ENCODE peak calls at places on chromosomes 6 and 20, in seven cellular contexts. One of them, this sample, is unnamed. For H3K4me1, the result is how much of the 10 kb centered on the place peaks cover.

GRCh38 chr6:110041149-110041548 is 63.0 kb downstream of the GPR6 start:
- DNase-seq in H1: no peak
- DNase-seq in GM12878: no peak
- DNase-seq in HepG2: no peak
- DNase-seq in SK-N-SH: no peak
- DNase-seq in HCT116: no peak
- DNase-seq in K562: no peak
- DNase-seq in this sample: no peak

GRCh38 chr6:11744753-11745152 is 33.9 kb downstream of the ADTRP start:
- DNase-seq in GM12878: no peak
- DNase-seq in SK-N-SH: no peak
- DNase-seq in K562: no peak
- DNase-seq in H1: no peak
- DNase-seq in HepG2: no peak
- DNase-seq in HCT116: no peak
- DNase-seq in this sample: no peak

GRCh38 chr6:119749341-119749740 is 399.8 kb upstream of the MAN1A1 start:
- DNase-seq in H1: no peak
- DNase-seq in GM12878: no peak
- DNase-seq in K562: no peak
- DNase-seq in HepG2: no peak
- DNase-seq in SK-N-SH: no peak
- DNase-seq in HCT116: no peak
- DNase-seq in this sample: no peak

GRCh38 chr6:147192278-147192911 is 11.8 kb upstream of the STXBP5 start:
- DNase-seq in SK-N-SH: no peak
- DNase-seq in GM12878: no peak
- DNase-seq in HepG2: peak
- DNase-seq in HCT116: no peak
- DNase-seq in H1: no peak
- DNase-seq in K562: no peak
- DNase-seq in this sample: no peak

GRCh38 chr20:776165-776564 is 7.9 kb upstream of the SLC52A3 start:
- DNase-seq in HepG2: no peak
- DNase-seq in GM12878: no peak
- DNase-seq in SK-N-SH: no peak
- DNase-seq in H1: no peak
- DNase-seq in HCT116: no peak
- DNase-seq in K562: no peak
- DNase-seq in this sample: no peak

GRCh38 chr6:84769247-84769646 is 4.8 kb upstream of the TBX18 start:
- DNase-seq in H1: no peak
- DNase-seq in GM12878: no peak
- DNase-seq in SK-N-SH: no peak
- DNase-seq in HCT116: no peak
- DNase-seq in HepG2: no peak
- DNase-seq in K562: no peak
- DNase-seq in this sample: no peak

GRCh38 chr6:32203435-32204267 is 11.2 kb upstream of the GPSM3 start:
- DNase-seq in GM12878: no peak
- DNase-seq in K562: no peak
- DNase-seq in HepG2: no peak
- DNase-seq in SK-N-SH: no peak
- DNase-seq in HCT116: no peak
- DNase-seq in H1: no peak
- DNase-seq in this sample: no peak

GRCh38 chr6:17015144-17015543 is 86.7 kb upstream of the STMND1 start:
- DNase-seq in H1: no peak
- DNase-seq in GM12878: peak
- DNase-seq in HepG2: no peak
- DNase-seq in HCT116: no peak
- DNase-seq in SK-N-SH: no peak
- DNase-seq in K562: no peak
- DNase-seq in this sample: no peak

GRCh38 chr20:53513489-53514298 is 79.9 kb downstream of the ZNF217 start:
- DNase-seq in HCT116: no peak
- DNase-seq in HepG2: peak
- DNase-seq in H1: no peak
- DNase-seq in SK-N-SH: no peak
- DNase-seq in K562: no peak
- DNase-seq in GM12878: no peak
- DNase-seq in this sample: no peak

GRCh38 chr6:73774311-73774766 is 78.3 kb downstream of the CD109 start:
- DNase-seq in K562: no peak
- DNase-seq in HepG2: no peak
- DNase-seq in GM12878: peak
- DNase-seq in SK-N-SH: no peak
- DNase-seq in HCT116: peak
- DNase-seq in H1: no peak
- DNase-seq in this sample: no peak

GRCh38 chr6:52672422-52673025 is 1.6 kb downstream of the TMEM14A start:
- DNase-seq in H1: no peak
- DNase-seq in HCT116: peak
- DNase-seq in HepG2: no peak
- DNase-seq in GM12878: no peak
- DNase-seq in K562: peak
- DNase-seq in SK-N-SH: no peak
- DNase-seq in this sample: no peak

GRCh38 chr6:164109770-164110140 is 695.2 kb downstream of the QKI start:
- DNase-seq in GM12878: no peak
- DNase-seq in H1: peak
- DNase-seq in HCT116: no peak
- DNase-seq in SK-N-SH: no peak
- DNase-seq in K562: peak
- DNase-seq in HepG2: no peak
- DNase-seq in this sample: no peak

GRCh38 chr6:45003400-45003799 is 324.7 kb upstream of the RUNX2 start:
- DNase-seq in K562: no peak
- DNase-seq in SK-N-SH: no peak
- DNase-seq in HCT116: no peak
- DNase-seq in H1: no peak
- DNase-seq in HepG2: peak
- DNase-seq in GM12878: no peak
- DNase-seq in this sample: no peak

GRCh38 chr20:12049125-12049524 is 131.4 kb downstream of the BTBD3 start:
- DNase-seq in HepG2: no peak
- DNase-seq in H1: no peak
- DNase-seq in K562: no peak
- DNase-seq in GM12878: no peak
- DNase-seq in HCT116: no peak
- DNase-seq in SK-N-SH: no peak
- DNase-seq in this sample: no peak

GRCh38 chr6:106257195-106257594 is 68.4 kb downstream of the ATG5 start:
- DNase-seq in HepG2: no peak
- DNase-seq in SK-N-SH: no peak
- DNase-seq in HCT116: no peak
- DNase-seq in K562: no peak
- DNase-seq in GM12878: no peak
- DNase-seq in H1: no peak
- DNase-seq in this sample: no peak

GRCh38 chr20:38534756-38535155 is 46.2 kb upstream of the ADIG start:
- DNase-seq in H1: no peak
- DNase-seq in GM12878: no peak
- DNase-seq in HepG2: no peak
- DNase-seq in HCT116: no peak
- DNase-seq in SK-N-SH: no peak
- DNase-seq in K562: no peak
- DNase-seq in this sample: no peak

GRCh38 chr20:21189761-21190523 is 64.1 kb downstream of the KIZ start:
- DNase-seq in K562: no peak
- DNase-seq in SK-N-SH: no peak
- DNase-seq in HCT116: no peak
- DNase-seq in HepG2: no peak
- DNase-seq in H1: peak
- DNase-seq in GM12878: no peak
- DNase-seq in this sample: peak

GRCh38 chr6:45289751-45290514 is 38.2 kb upstream of the RUNX2 start:
- DNase-seq in GM12878: no peak
- DNase-seq in K562: no peak
- DNase-seq in HCT116: no peak
- DNase-seq in HepG2: no peak
- DNase-seq in SK-N-SH: no peak
- DNase-seq in H1: no peak
- DNase-seq in this sample: no peak

GRCh38 chr6:3722211-3722621 is 29.3 kb downstream of the PXDC1 start:
- DNase-seq in K562: no peak
- DNase-seq in HepG2: no peak
- DNase-seq in H1: no peak
- DNase-seq in HCT116: no peak
- DNase-seq in GM12878: no peak
- DNase-seq in SK-N-SH: no peak
- DNase-seq in this sample: no peak

GRCh38 chr20:15918631-15919030 is 654.6 kb downstream of the KIF16B start:
- DNase-seq in HepG2: no peak
- DNase-seq in K562: no peak
- DNase-seq in GM12878: no peak
- DNase-seq in H1: no peak
- DNase-seq in SK-N-SH: no peak
- DNase-seq in HCT116: no peak
- DNase-seq in this sample: no peak

GRCh38 chr6:33981421-33981820 is 164.5 kb downstream of the GRM4 start:
- DNase-seq in SK-N-SH: peak
- DNase-seq in GM12878: no peak
- DNase-seq in HepG2: no peak
- DNase-seq in K562: no peak
- DNase-seq in H1: peak
- DNase-seq in HCT116: no peak
- DNase-seq in this sample: no peak

DNA sequence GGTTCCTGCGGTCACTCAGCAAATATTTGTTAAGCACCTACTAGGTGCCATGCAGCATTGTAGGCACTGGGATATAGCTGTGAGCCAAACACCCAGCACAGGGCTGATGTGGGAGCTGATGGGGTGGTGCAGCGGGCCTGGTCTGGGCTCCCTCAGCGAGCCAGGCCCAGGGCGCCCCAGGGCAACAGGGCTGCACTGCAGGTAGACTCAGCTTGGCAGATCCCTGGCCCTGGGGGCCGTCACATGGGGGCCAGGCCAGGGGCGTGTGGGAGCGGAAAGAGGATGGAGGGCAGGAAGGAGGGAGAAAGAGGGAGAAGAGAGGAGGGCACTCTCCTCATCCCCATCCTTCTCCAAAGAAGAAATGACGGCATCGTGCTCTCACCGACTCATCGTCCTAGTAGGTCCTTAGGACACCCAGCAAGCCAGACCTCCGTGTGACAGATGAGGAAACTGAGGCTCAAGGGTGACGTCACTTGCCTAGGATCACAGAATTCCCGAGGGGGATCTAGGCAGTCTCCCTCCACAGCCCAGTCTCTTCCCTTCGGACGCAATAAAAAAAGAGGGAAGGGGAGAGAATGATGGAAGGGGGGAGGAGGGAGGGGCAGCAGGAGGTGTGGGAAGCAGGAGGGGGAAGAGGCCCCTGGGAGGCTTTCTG is 53.3 kb downstream of the RBM38 start:
- DNase-seq in K562: no peak
- DNase-seq in SK-N-SH: no peak
- DNase-seq in HepG2: no peak
- DNase-seq in HCT116: no peak
- DNase-seq in GM12878: no peak
- DNase-seq in H1: no peak
- DNase-seq in this sample: no peak
- H3K4me1 ChIP-seq in K562: under half
- H3K4me1 ChIP-seq in SK-N-SH: under half
- H3K4me1 ChIP-seq in HepG2: under half
- H3K4me1 ChIP-seq in HCT116: under half
- H3K4me1 ChIP-seq in GM12878: under half
- H3K4me1 ChIP-seq in H1: under half
- H3K4me1 ChIP-seq in this sample: under half

DNA sequence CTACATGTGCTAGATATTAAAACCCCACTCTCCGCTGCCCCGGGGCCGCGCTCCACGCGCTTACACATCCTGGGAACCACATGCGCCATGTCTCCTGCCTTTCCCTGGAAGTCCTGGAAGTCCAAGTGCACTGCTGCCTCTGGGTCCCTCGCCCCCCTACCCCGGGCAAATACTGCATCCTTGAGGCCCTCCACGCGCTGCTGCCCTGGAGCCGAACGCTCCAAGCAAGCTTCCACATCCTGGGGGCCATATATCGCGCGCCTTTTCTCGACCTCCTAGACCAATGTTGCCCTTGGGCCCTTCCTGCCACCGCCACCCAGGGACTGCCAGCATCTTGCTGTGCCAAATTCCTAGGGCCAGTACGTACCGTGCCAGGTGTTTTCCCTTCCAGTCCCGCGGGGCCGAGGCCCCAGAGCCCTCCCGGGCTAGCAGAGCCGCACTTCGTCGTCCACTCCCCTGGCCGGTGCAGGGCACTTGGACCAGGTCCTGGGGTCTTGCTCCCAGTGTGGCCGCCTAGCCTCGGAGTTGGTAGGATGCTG is 779 bp upstream of the KCNG1 start:
- DNase-seq in K562: no peak
- DNase-seq in H1: peak
- DNase-seq in GM12878: no peak
- DNase-seq in HepG2: no peak
- DNase-seq in SK-N-SH: no peak
- DNase-seq in HCT116: no peak
- DNase-seq in this sample: no peak
- TF ChIP-seq YY1 in K562: no peak
- TF ChIP-seq YY1 in H1: no peak
- TF ChIP-seq YY1 in GM12878: no peak
- TF ChIP-seq YY1 in HepG2: no peak
- TF ChIP-seq YY1 in SK-N-SH: no peak
- TF ChIP-seq YY1 in HCT116: no peak
- TF ChIP-seq YY1 in this sample: no peak

GRCh38 chr6:111996159-111996558 is 57.7 kb upstream of the CCN6 start:
- DNase-seq in HCT116: no peak
- DNase-seq in GM12878: no peak
- DNase-seq in HepG2: no peak
- DNase-seq in H1: no peak
- DNase-seq in SK-N-SH: no peak
- DNase-seq in K562: no peak
- DNase-seq in this sample: no peak
- H3K4me1 ChIP-seq in HCT116: under half
- H3K4me1 ChIP-seq in GM12878: under half
- H3K4me1 ChIP-seq in HepG2: under half
- H3K4me1 ChIP-seq in H1: under half
- H3K4me1 ChIP-seq in SK-N-SH: under half
- H3K4me1 ChIP-seq in K562: under half
- H3K4me1 ChIP-seq in this sample: under half

GRCh38 chr6:15247214-15247749 is 1.4 kb downstream of the JARID2 start:
- DNase-seq in K562: no peak
- DNase-seq in GM12878: no peak
- DNase-seq in HepG2: no peak
- DNase-seq in SK-N-SH: no peak
- DNase-seq in H1: no peak
- DNase-seq in HCT116: no peak
- DNase-seq in this sample: no peak

GRCh38 chr6:15245361-15246216 is at the start of gene JARID2:
- DNase-seq in HepG2: peak
- DNase-seq in GM12878: peak
- DNase-seq in K562: peak
- DNase-seq in H1: peak
- DNase-seq in HCT116: peak
- DNase-seq in SK-N-SH: peak
- DNase-seq in this sample: peak

GRCh38 chr6:15244605-15245360 is 1.1 kb upstream of the JARID2 start:
- DNase-seq in HCT116: no peak
- DNase-seq in HepG2: peak
- DNase-seq in H1: peak
- DNase-seq in GM12878: no peak
- DNase-seq in K562: peak
- DNase-seq in SK-N-SH: no peak
- DNase-seq in this sample: no peak

GRCh38 chr6:15247750-15248450 is 2.0 kb downstream of the JARID2 start:
- DNase-seq in HepG2: peak
- DNase-seq in HCT116: no peak
- DNase-seq in SK-N-SH: peak
- DNase-seq in K562: peak
- DNase-seq in GM12878: no peak
- DNase-seq in H1: peak
- DNase-seq in this sample: no peak

GRCh38 chr6:15246217-15247211 is 645 bp downstream of the JARID2 start:
- DNase-seq in H1: no peak
- DNase-seq in SK-N-SH: no peak
- DNase-seq in HCT116: no peak
- DNase-seq in HepG2: no peak
- DNase-seq in K562: no peak
- DNase-seq in GM12878: no peak
- DNase-seq in this sample: no peak
- TF ChIP-seq YY1 in H1: no peak
- TF ChIP-seq YY1 in SK-N-SH: no peak
- TF ChIP-seq YY1 in HCT116: no peak
- TF ChIP-seq YY1 in HepG2: no peak
- TF ChIP-seq YY1 in K562: no peak
- TF ChIP-seq YY1 in GM12878: no peak
- TF ChIP-seq YY1 in this sample: no peak